ENCODE peak calls at places on chromosomes 5 and 9, in seven cellular contexts. D is HCT116, I is fibroblast of lung, A is GM23338, Y is K562, F is mammary epithelial cell, T is GM23248. C is an unnamed sample.

GRCh38 chr9:27599521-27600234 is 26.4 kb upstream of the C9orf72 start:
- DNase-seq in F (no peak), A (no peak), Y (no peak), I (no peak), T (no peak), D (no peak), C (no peak)

GRCh38 chr5:1827410-1828397 is 26.5 kb downstream of the NDUFS6 start:
- DNase-seq in Y (peak), A (peak), I (no peak), D (no peak), F (no peak), T (no peak), C (no peak)

GRCh38 chr5:117461403-117461802 is 886.8 kb upstream of the SEMA6A start:
- DNase-seq in Y (no peak), A (no peak), I (no peak), T (no peak), F (no peak), D (no peak), C (no peak)

GRCh38 chr9:122031157-122031556 is 62.0 kb downstream of the TTLL11 start:
- DNase-seq in Y (no peak), A (no peak), D (no peak), I (no peak), T (no peak), F (no peak), C (no peak)

GRCh38 chr5:137122075-137122474 is 377.1 kb downstream of the SPOCK1 start:
- DNase-seq in A (no peak), Y (peak), D (no peak), F (no peak), I (no peak), T (peak), C (no peak)

GRCh38 chr9:3189113-3189861 is 336.5 kb downstream of the RFX3 start:
- DNase-seq in T (no peak), D (no peak), Y (no peak), A (no peak), I (no peak), F (no peak), C (no peak)

GRCh38 chr9:129232839-129233568 is 54.9 kb upstream of the IER5L start:
- DNase-seq in I (peak), T (peak), F (no peak), A (no peak), D (no peak), Y (no peak), C (no peak)

GRCh38 chr9:33140406-33141360 is 26.5 kb downstream of the B4GALT1 start:
- DNase-seq in T (no peak), Y (no peak), F (no peak), I (no peak), D (no peak), A (no peak), C (no peak)

GRCh38 chr5:179374506-179375235 is 29.4 kb upstream of the ADAMTS2 start:
- DNase-seq in D (no peak), Y (no peak), I (no peak), F (no peak), T (no peak), A (no peak), C (no peak)

GRCh38 chr5:181060924-181061323 is 20.9 kb downstream of the BTNL9 start:
- DNase-seq in D (no peak), T (no peak), A (no peak), Y (no peak), F (no peak), I (no peak), C (no peak)

GRCh38 chr5:178640331-178641045 is 13.6 kb upstream of the CLK4 start:
- DNase-seq in I (no peak), Y (no peak), T (peak), F (no peak), A (no peak), D (no peak), C (no peak)

GRCh38 chr5:143235423-143235822 is 168.1 kb downstream of the NR3C1 start:
- DNase-seq in F (peak), Y (no peak), T (peak), D (peak), A (no peak), I (peak), C (no peak)

GRCh38 chr9:38360880-38361836 is 31.3 kb upstream of the ALDH1B1 start:
- DNase-seq in T (no peak), D (no peak), Y (no peak), I (no peak), A (no peak), F (no peak), C (no peak)

GRCh38 chr9:116564266-116564793 is 122.8 kb upstream of the TRIM32 start:
- DNase-seq in F (no peak), T (no peak), I (no peak), D (no peak), A (no peak), Y (no peak), C (no peak)

GRCh38 chr5:34585601-34586104 is 70.5 kb upstream of the RAI14 start:
- DNase-seq in I (no peak), D (no peak), Y (no peak), T (peak), F (peak), A (no peak), C (no peak)

GRCh38 chr5:42591026-42591425 is 165.6 kb upstream of the CCDC152 start:
- DNase-seq in A (no peak), D (no peak), T (no peak), F (no peak), I (peak), Y (no peak), C (no peak)

GRCh38 chr5:14009575-14009974 is 65.1 kb upstream of the DNAH5 start:
- DNase-seq in A (no peak), I (no peak), Y (no peak), D (no peak), F (no peak), T (no peak), C (no peak)

GRCh38 chr5:98529321-98529720 is 244.1 kb upstream of the RGMB start:
- DNase-seq in T (no peak), Y (no peak), D (no peak), I (no peak), A (peak), F (no peak), C (no peak)

GRCh38 chr5:138603521-138603920 is 28.3 kb upstream of the HSPA9 start:
- DNase-seq in F (peak), D (no peak), I (no peak), Y (no peak), T (no peak), A (no peak), C (no peak)

GRCh38 chr9:21830589-21830988 is 28.2 kb downstream of the MTAP start:
- DNase-seq in I (no peak), F (peak), A (no peak), T (peak), Y (no peak), D (no peak), C (no peak)

GRCh38 chr5:116448869-116449453 is 125.7 kb downstream of the SEMA6A start:
- DNase-seq in D (no peak), Y (no peak), I (no peak), T (no peak), F (no peak), A (no peak), C (no peak)

GRCh38 chr9:133048595-133048994 is 13.2 kb upstream of the CEL start:
- DNase-seq in Y (peak), A (peak), T (peak), I (no peak), F (no peak), D (peak), C (no peak)

GRCh38 chr5:169294621-169295020 is 6.3 kb downstream of the SLIT3 start:
- DNase-seq in D (no peak), T (no peak), Y (no peak), A (no peak), I (no peak), F (no peak), C (no peak)

GRCh38 chr5:61809651-61810050 is 477.6 kb downstream of the ZSWIM6 start:
- DNase-seq in F (peak), Y (no peak), A (no peak), I (no peak), D (no peak), T (no peak), C (no peak)

GRCh38 chr9:124218438-124219289 is 39.1 kb upstream of the NEK6 start:
- DNase-seq in A (no peak), D (peak), Y (no peak), I (peak), T (peak), F (peak), C (no peak)

GRCh38 chr5:159639590-159639989 is 276.7 kb upstream of the ADRA1B start:
- DNase-seq in Y (no peak), T (no peak), A (no peak), D (no peak), I (no peak), F (no peak), C (no peak)

GRCh38 chr9:126676685-126677143 is 63.0 kb downstream of the LMX1B start:
- DNase-seq in Y (no peak), A (peak), F (peak), T (no peak), I (no peak), D (no peak), C (no peak)
- TF ChIP-seq EZH2 in Y (no peak), A (no peak), F (no peak), T (no peak), I (no peak), D (no peak), C (no peak)

GRCh38 chr5:31855527-31855862 is 216.6 kb downstream of the PDZD2 start:
- DNase-seq in I (no peak), A (no peak), F (no peak), T (no peak), Y (no peak), D (no peak), C (no peak)

GRCh38 chr5:31851290-31851689 is 212.4 kb downstream of the PDZD2 start:
- DNase-seq in Y (no peak), F (no peak), A (no peak), T (no peak), D (no peak), I (no peak), C (no peak)

GRCh38 chr5:31854181-31854624 is 215.3 kb downstream of the PDZD2 start:
- DNase-seq in Y (no peak), I (peak), A (peak), D (no peak), T (peak), F (peak), C (no peak)

GRCh38 chr5:31853398-31854135 is 214.6 kb downstream of the PDZD2 start:
- DNase-seq in I (no peak), Y (no peak), D (no peak), T (no peak), A (peak), F (peak), C (no peak)

GRCh38 chr5:31854625-31855526 is 215.9 kb downstream of the PDZD2 start:
- DNase-seq in I (peak), A (peak), D (no peak), F (peak), Y (no peak), T (peak), C (no peak)
- TF ChIP-seq EZH2 in I (no peak), A (no peak), D (no peak), F (no peak), Y (no peak), T (no peak), C (no peak)

DNA sequence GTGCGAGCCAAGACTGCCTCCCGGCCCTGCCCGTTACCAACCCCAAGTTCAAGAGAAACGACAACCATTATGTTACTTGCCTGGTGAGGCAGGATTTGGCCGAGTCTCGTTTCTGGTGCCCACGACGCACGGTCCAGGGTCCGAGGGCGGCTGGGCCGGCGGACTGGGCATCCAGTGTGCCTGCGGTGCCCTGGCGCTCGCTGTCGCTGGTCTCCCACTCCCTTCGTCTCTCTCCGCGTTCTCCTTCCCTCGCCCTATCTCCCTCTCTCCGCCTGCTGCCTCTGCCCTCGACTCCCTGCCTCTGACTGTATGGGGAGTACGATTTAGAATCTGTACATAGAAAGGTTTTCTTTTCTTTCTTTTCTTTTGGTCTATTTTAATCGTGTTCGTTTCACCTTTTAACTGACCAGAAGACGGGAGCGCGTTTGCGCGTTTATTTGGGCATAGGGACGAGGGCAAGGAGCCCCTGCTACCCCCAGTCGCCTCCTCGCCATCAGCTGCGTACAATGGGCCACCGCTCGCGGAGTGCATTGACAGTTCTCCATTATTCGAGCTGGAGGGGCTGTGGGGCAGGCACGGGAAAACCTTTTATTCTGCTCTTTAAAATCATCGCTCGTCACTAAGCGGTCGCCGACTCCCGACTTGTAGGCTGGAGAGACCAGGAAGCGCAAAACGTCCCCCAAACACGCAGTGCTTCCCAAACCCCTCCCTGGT is 475 bp downstream of the NR2F1-AS1 start:
- DNase-seq in D (no peak), F (peak), T (peak), I (peak), Y (no peak), A (no peak), C (no peak)
- TF ChIP-seq EZH2 in D (no peak), F (no peak), T (no peak), I (no peak), Y (no peak), A (peak), C (no peak)

GRCh38 chr9:137136926-137137607 is 1.9 kb upstream of the GRIN1 start:
- DNase-seq in T (no peak), A (no peak), Y (peak), I (no peak), D (no peak), F (no peak), C (no peak)

GRCh38 chr9:137139468-137140150 is 655 bp downstream of the GRIN1 start:
- DNase-seq in I (no peak), F (no peak), T (no peak), D (no peak), A (peak), Y (no peak), C (no peak)

GRCh38 chr9:137136261-137136925 is 2.6 kb upstream of the GRIN1 start:
- DNase-seq in F (no peak), I (no peak), T (no peak), Y (peak), A (peak), D (no peak), C (no peak)

GRCh38 chr9:137138701-137139467 is at the start of gene GRIN1:
- DNase-seq in Y (peak), A (peak), F (no peak), I (no peak), D (no peak), T (peak), C (no peak)

GRCh38 chr9:137138058-137138697 is 776 bp upstream of the GRIN1 start:
- DNase-seq in T (no peak), I (no peak), A (peak), D (no peak), F (no peak), Y (peak), C (no peak)
- TF ChIP-seq EZH2 in T (no peak), I (no peak), A (no peak), D (no peak), F (peak), Y (no peak), C (no peak)

GRCh38 chr9:111099199-111100005 is 61.1 kb upstream of the LPAR1 start:
- DNase-seq in A (peak), T (no peak), F (no peak), Y (no peak), D (no peak), I (no peak), C (peak)
- TF ChIP-seq EZH2 in A (no peak), T (no peak), F (no peak), Y (no peak), D (no peak), I (no peak), C (no peak)

DNA sequence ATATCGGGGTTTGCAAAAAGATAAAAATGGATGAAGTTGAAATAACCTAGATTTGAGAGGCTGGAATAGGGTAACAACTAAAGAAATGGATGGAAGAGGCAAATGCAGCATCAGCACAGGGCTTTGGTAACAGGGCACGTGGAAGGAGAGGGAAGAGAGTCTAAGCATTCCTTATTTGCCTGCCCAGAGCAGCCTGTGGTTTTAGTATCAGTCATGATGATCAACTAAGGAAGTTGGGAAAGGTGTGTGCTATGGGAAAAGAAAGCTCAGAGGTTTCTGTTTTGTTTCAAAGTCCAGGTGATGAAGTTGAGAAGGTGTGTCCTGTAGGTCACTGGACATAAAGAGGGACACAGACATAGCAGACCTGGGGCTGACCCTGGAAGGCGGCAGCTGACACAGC is 28.8 kb downstream of the GAS1 start:
- DNase-seq in Y (no peak), I (no peak), T (peak), F (peak), A (no peak), D (no peak), C (no peak)
- TF ChIP-seq EZH2 in Y (no peak), I (no peak), T (no peak), F (no peak), A (no peak), D (no peak), C (no peak)

GRCh38 chr5:107571621-107572489 is 98.9 kb downstream of the EFNA5 start:
- DNase-seq in Y (peak), I (peak), T (peak), A (peak), D (peak), F (peak), C (peak)

GRCh38 chr5:107576155-107576554 is 94.6 kb downstream of the EFNA5 start:
- DNase-seq in I (no peak), T (no peak), Y (no peak), D (no peak), F (no peak), A (no peak), C (no peak)

GRCh38 chr5:107570805-107571531 is 99.8 kb downstream of the EFNA5 start:
- DNase-seq in I (no peak), Y (no peak), D (no peak), A (peak), T (no peak), F (peak), C (no peak)

GRCh38 chr5:107576736-107577440 is 93.8 kb downstream of the EFNA5 start:
- DNase-seq in F (peak), T (no peak), Y (no peak), D (no peak), I (no peak), A (no peak), C (no peak)

GRCh38 chr5:107572800-107573368 is 97.9 kb downstream of the EFNA5 start:
- DNase-seq in T (no peak), D (no peak), F (no peak), Y (no peak), I (peak), A (no peak), C (no peak)
- TF ChIP-seq EZH2 in T (no peak), D (no peak), F (no peak), Y (no peak), I (no peak), A (no peak), C (no peak)